ENCODE peak calls at places on chromosomes 1 and 21, in four cellular contexts. U, M, N and B are unnamed samples.

GRCh38 chr1:151993734-151994496 is at the start of gene S100A10:
- DNase-seq in M (peak; percentile 75), U (peak; percentile 78), N (peak; percentile 76), B (peak; percentile 74)

GRCh38 chr1:201531551-201532425 is 7.1 kb upstream of the NAV1 start:
- DNase-seq in U (no peak), M (no peak), N (no peak), B (peak; percentile 29)

GRCh38 chr1:204487256-204487615 is 7.4 kb downstream of the PIK3C2B start:
- DNase-seq in U (no peak), M (no peak), N (no peak), B (no peak)

GRCh38 chr1:86913399-86913895 is 479 bp downstream of the SELENOF start:
- DNase-seq in U (peak; percentile 29), M (no peak), N (no peak), B (peak; percentile 37)

GRCh38 chr21:45988366-45989347 is 7.1 kb downstream of the COL6A1 start:
- DNase-seq in U (no peak), N (no peak), M (no peak), B (no peak)

GRCh38 chr1:201020647-201021332 is 2.7 kb downstream of the KIF21B start:
- DNase-seq in U (peak; percentile 15), M (no peak), N (no peak), B (peak; percentile 84)

GRCh38 chr1:231828182-231828920 is 201.8 kb downstream of the DISC1 start:
- DNase-seq in N (peak; percentile 97), M (no peak), U (no peak), B (no peak)

GRCh38 chr1:158017800-158018595 is 24.6 kb downstream of the KIRREL1 start:
- DNase-seq in N (no peak), U (no peak), M (no peak), B (peak; percentile 52)

GRCh38 chr1:168466703-168467081 is 77.1 kb downstream of the XCL2 start:
- DNase-seq in M (no peak), N (no peak), U (no peak), B (no peak)

GRCh38 chr1:38274974-38275373 is 228.4 kb upstream of the POU3F1 start:
- DNase-seq in M (no peak), U (no peak), N (no peak), B (no peak)

GRCh38 chr1:168465942-168466702 is 77.7 kb downstream of the XCL2 start:
- DNase-seq in N (peak; percentile 36), U (peak; percentile 18), M (no peak), B (no peak)

GRCh38 chr1:47409311-47410085 is 6.6 kb upstream of the FOXE3 start:
- DNase-seq in M (no peak), U (no peak), N (peak; percentile 12), B (no peak)

GRCh38 chr1:196387766-196388165 is 220.5 kb downstream of the KCNT2 start:
- DNase-seq in N (no peak), M (no peak), U (no peak), B (no peak)

GRCh38 chr1:20227704-20228103 is 41.4 kb upstream of the PLA2G2C start:
- DNase-seq in M (no peak), U (no peak), N (no peak), B (peak; percentile 34)

GRCh38 chr1:68338107-68338506 is 105.8 kb upstream of the WLS start:
- DNase-seq in U (no peak), N (no peak), M (no peak), B (no peak)

DNA sequence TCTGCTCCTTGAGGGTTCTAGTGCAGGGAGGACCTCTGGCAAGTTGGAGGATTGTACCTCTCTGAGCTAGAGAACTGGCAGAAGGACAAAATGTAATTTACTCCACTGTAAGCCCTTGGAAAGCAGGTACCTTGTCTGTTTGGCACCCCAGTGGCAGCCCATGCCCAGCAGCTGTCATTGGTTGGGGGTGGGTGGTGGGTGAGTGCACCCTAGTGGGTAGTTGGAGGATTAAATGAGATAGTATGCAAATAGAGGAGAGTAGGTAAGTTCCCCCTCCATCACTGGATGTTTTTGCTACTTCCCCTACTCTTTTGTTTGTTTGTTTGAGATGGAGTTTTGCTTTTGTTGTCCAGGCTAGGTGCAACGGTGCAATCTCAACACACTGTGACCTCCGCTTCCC is 69.8 kb downstream of the RYR2 start:
- DNase-seq in N (no peak), U (no peak), M (no peak), B (no peak)
- TF ChIP-seq CTCF in N (no peak), U (no peak), M (no peak), B (peak; percentile 51)

GRCh38 chr1:155964193-155964592 is 14.2 kb downstream of the ARHGEF2 start:
- DNase-seq in U (no peak), M (no peak), N (no peak), B (no peak)

GRCh38 chr1:155966750-155967149 is 11.6 kb downstream of the ARHGEF2 start:
- DNase-seq in U (no peak), N (no peak), M (no peak), B (no peak)

GRCh38 chr1:155968670-155969069 is 9.7 kb downstream of the ARHGEF2 start:
- DNase-seq in M (no peak), N (peak; percentile 86), U (no peak), B (no peak)

GRCh38 chr1:155967410-155968400 is 10.6 kb downstream of the ARHGEF2 start:
- DNase-seq in U (peak; percentile 32), M (no peak), N (peak; percentile 73), B (peak; percentile 69)

GRCh38 chr1:155966135-155966534 is 12.2 kb downstream of the ARHGEF2 start:
- DNase-seq in U (no peak), N (no peak), M (no peak), B (peak; percentile 67)
- TF ChIP-seq CTCF in U (no peak), N (peak; percentile 38), M (no peak), B (peak; percentile 61)

DNA sequence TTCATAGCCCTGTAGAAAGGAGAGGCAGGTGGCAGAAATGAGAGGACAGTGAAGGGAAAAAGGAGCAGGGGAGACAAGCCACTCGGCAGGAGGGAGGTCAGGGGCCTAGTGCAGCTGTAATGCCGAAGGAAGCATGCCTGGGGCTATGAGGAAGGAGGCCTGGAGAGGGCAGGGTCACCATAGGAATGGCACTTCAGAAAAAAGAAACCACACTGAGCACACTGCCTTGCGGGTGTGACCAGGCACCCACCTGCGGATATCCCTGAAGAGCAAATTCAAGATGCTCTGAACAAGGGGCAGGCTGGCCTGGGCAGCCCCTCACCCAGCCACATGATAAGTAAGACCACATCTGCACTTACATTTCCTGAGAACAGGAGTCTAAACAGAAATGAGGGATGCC is 104.7 kb downstream of the JAK1 start:
- DNase-seq in M (no peak), U (no peak), N (peak; percentile 45), B (peak; percentile 86)
- TF ChIP-seq CTCF in M (peak; percentile 31), U (no peak), N (peak; percentile 47), B (peak; percentile 86)

DNA sequence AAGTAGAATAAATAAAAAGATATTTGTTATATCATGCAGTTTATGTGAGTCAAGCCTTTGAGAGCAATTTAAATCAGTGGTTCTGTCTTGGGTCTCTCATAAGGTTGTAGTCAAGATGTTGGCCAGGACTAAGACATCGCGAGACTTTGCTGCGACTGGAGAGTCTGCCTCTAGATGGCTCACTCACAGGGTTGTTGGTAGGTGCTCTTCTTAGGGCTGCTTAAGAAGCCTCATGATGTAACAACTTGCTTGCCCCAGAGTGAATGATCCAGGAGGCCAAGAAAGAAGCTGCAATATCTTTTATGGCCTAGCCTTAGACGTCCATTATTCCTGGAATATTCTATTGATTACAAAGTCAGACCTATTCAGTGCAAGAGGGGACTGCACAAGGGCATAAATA is 73.1 kb upstream of the CACHD1 start:
- DNase-seq in U (no peak), M (no peak), N (no peak), B (peak; percentile 77)
- TF ChIP-seq CTCF in U (no peak), M (no peak), N (peak; percentile 5), B (peak; percentile 83)

DNA sequence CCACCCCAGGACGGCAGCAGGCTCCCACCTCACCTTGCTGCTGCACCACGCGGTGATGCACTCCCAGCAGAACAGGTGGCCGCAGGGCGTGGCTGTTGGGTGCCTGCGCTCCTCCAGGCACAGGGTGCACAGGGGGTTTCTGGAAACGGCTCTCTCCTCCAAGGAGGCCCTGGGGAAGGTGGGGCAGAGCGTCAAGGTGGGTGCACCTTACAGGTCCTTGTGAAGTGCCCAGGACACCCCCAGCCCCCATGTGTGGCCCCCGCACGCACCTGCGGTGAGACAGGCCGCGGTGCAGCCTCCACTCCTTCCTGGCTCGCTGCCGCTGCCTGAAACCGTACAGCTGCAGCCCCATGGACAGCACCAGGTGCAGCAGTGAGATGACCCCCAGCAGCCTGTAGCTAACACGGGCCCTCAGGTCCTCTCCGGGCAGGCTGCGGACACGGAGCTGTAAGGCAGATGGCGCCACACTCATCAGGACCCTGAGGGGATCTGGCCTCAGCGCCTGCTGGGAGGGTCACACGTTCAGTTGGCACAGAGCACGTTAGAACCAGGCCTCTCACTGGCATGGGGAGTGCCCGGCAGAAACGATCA is 5.8 kb downstream of the PEX10 start:
- DNase-seq in N (no peak), U (no peak), M (no peak), B (no peak)
- TF ChIP-seq CTCF in N (no peak), U (no peak), M (no peak), B (no peak)